ENCODE peak calls at places on chromosomes 2 and 18, in seven cellular contexts. One of them, this sample, is unnamed.

GRCh38 chr2:70946832-70947442 is 11.2 kb downstream of the ATP6V1B1 start:
- DNase-seq in Karpas-422: peak; percentile 80
- DNase-seq in Panc1: peak; percentile 56
- DNase-seq in CD8-positive, alpha-beta T cell: peak; percentile 26
- DNase-seq in thoracic aorta: no peak
- DNase-seq in kidney epithelial cell: no peak
- DNase-seq in CD4-positive, CD25-positive, alpha-beta regulatory T cell: peak; percentile 67
- DNase-seq in this sample: peak; percentile 69

GRCh38 chr2:42795871-42796301 is 3.5 kb upstream of the HAAO start:
- DNase-seq in Karpas-422: no peak
- DNase-seq in Panc1: no peak
- DNase-seq in CD8-positive, alpha-beta T cell: no peak
- DNase-seq in thoracic aorta: no peak
- DNase-seq in kidney epithelial cell: no peak
- DNase-seq in CD4-positive, CD25-positive, alpha-beta regulatory T cell: no peak
- DNase-seq in this sample: no peak

GRCh38 chr2:29010946-29011649 is 30.0 kb downstream of the TOGARAM2 start:
- DNase-seq in Karpas-422: no peak
- DNase-seq in Panc1: no peak
- DNase-seq in CD8-positive, alpha-beta T cell: peak; percentile 45
- DNase-seq in thoracic aorta: no peak
- DNase-seq in kidney epithelial cell: no peak
- DNase-seq in CD4-positive, CD25-positive, alpha-beta regulatory T cell: peak; percentile 82
- DNase-seq in this sample: peak; percentile 6

GRCh38 chr2:101758001-101758400 is 60.5 kb downstream of the MAP4K4 start:
- DNase-seq in Karpas-422: no peak
- DNase-seq in Panc1: no peak
- DNase-seq in CD8-positive, alpha-beta T cell: no peak
- DNase-seq in thoracic aorta: no peak
- DNase-seq in kidney epithelial cell: no peak
- DNase-seq in CD4-positive, CD25-positive, alpha-beta regulatory T cell: peak; percentile 76
- DNase-seq in this sample: no peak

GRCh38 chr2:199462167-199462976 is 4.6 kb upstream of the SATB2 start:
- DNase-seq in Karpas-422: no peak
- DNase-seq in Panc1: no peak
- DNase-seq in CD8-positive, alpha-beta T cell: no peak
- DNase-seq in thoracic aorta: no peak
- DNase-seq in kidney epithelial cell: no peak
- DNase-seq in CD4-positive, CD25-positive, alpha-beta regulatory T cell: no peak
- DNase-seq in this sample: no peak

GRCh38 chr18:28736951-28737350 is 560.0 kb upstream of the CDH2 start:
- DNase-seq in Karpas-422: no peak
- DNase-seq in Panc1: no peak
- DNase-seq in CD8-positive, alpha-beta T cell: no peak
- DNase-seq in thoracic aorta: no peak
- DNase-seq in kidney epithelial cell: no peak
- DNase-seq in CD4-positive, CD25-positive, alpha-beta regulatory T cell: no peak
- DNase-seq in this sample: no peak

GRCh38 chr2:26988165-26988879 is 17.9 kb downstream of the MAPRE3 start:
- DNase-seq in Karpas-422: no peak
- DNase-seq in Panc1: no peak
- DNase-seq in CD8-positive, alpha-beta T cell: no peak
- DNase-seq in thoracic aorta: no peak
- DNase-seq in kidney epithelial cell: peak; percentile 52
- DNase-seq in CD4-positive, CD25-positive, alpha-beta regulatory T cell: no peak
- DNase-seq in this sample: no peak

GRCh38 chr2:152369176-152369860 is 34.3 kb downstream of the FMNL2 start:
- DNase-seq in Karpas-422: no peak
- DNase-seq in Panc1: no peak
- DNase-seq in CD8-positive, alpha-beta T cell: no peak
- DNase-seq in thoracic aorta: no peak
- DNase-seq in kidney epithelial cell: peak; percentile 59
- DNase-seq in CD4-positive, CD25-positive, alpha-beta regulatory T cell: no peak
- DNase-seq in this sample: no peak

GRCh38 chr2:69214898-69215297 is 172.1 kb downstream of the GFPT1 start:
- DNase-seq in Karpas-422: no peak
- DNase-seq in Panc1: no peak
- DNase-seq in CD8-positive, alpha-beta T cell: no peak
- DNase-seq in thoracic aorta: no peak
- DNase-seq in kidney epithelial cell: no peak
- DNase-seq in CD4-positive, CD25-positive, alpha-beta regulatory T cell: no peak
- DNase-seq in this sample: no peak

GRCh38 chr18:1104265-1104792 is 199.7 kb downstream of the ADCYAP1 start:
- DNase-seq in Karpas-422: no peak
- DNase-seq in Panc1: no peak
- DNase-seq in CD8-positive, alpha-beta T cell: no peak
- DNase-seq in thoracic aorta: no peak
- DNase-seq in kidney epithelial cell: no peak
- DNase-seq in CD4-positive, CD25-positive, alpha-beta regulatory T cell: no peak
- DNase-seq in this sample: no peak

GRCh38 chr2:60898567-60898966 is 17.2 kb downstream of the REL start:
- DNase-seq in Karpas-422: no peak
- DNase-seq in Panc1: no peak
- DNase-seq in CD8-positive, alpha-beta T cell: no peak
- DNase-seq in thoracic aorta: no peak
- DNase-seq in kidney epithelial cell: no peak
- DNase-seq in CD4-positive, CD25-positive, alpha-beta regulatory T cell: no peak
- DNase-seq in this sample: no peak

GRCh38 chr2:28958689-28959088 is 22.4 kb upstream of the TOGARAM2 start:
- DNase-seq in Karpas-422: peak; percentile 87
- DNase-seq in Panc1: peak; percentile 59
- DNase-seq in CD8-positive, alpha-beta T cell: no peak
- DNase-seq in thoracic aorta: no peak
- DNase-seq in kidney epithelial cell: no peak
- DNase-seq in CD4-positive, CD25-positive, alpha-beta regulatory T cell: peak; percentile 65
- DNase-seq in this sample: peak; percentile 63

GRCh38 chr2:172083725-172084483 is 1.4 kb upstream of the DLX1 start:
- DNase-seq in Karpas-422: peak; percentile 76
- DNase-seq in Panc1: no peak
- DNase-seq in CD8-positive, alpha-beta T cell: no peak
- DNase-seq in thoracic aorta: no peak
- DNase-seq in kidney epithelial cell: no peak
- DNase-seq in CD4-positive, CD25-positive, alpha-beta regulatory T cell: no peak
- DNase-seq in this sample: no peak

DNA sequence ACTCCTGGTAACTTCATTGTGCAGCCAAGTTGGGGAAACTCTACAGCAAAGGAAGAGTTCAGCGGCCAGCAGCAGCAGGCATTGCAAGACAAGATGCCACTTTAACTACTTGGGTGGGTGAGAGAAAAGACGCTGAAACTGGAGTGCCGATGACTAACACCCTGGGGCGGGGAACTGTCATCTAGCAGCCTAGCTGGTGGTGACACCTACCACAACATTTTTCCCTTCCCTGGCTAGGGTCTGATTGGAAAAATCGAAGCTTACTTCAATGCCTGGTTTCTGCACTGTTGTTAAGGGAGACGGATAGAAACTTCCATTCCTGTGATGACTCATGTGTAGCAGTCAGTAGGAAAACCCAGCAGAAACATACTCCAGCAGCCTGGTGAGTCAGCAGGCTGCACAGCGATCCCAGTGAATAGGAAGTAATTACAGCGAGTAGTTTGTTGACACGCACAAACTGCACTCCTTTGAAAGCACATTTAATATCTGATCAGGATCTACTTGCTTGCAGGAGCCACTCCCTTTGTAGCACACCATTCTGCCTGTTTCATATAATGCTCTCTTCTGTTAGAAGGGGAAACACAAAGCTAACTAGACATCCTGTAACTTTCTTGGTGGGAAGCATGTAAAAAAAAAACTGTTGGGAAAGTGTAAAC is 62.1 kb upstream of the MAPRE2 start:
- DNase-seq in Karpas-422: peak; percentile 45
- DNase-seq in Panc1: peak; percentile 78
- DNase-seq in CD8-positive, alpha-beta T cell: no peak
- DNase-seq in thoracic aorta: peak; percentile 57
- DNase-seq in kidney epithelial cell: peak; percentile 97
- DNase-seq in CD4-positive, CD25-positive, alpha-beta regulatory T cell: peak; percentile 19
- DNase-seq in this sample: peak; percentile 1
- H3K4me3 ChIP-seq in Karpas-422: peak overlapping the region; percentile 75
- H3K4me3 ChIP-seq in Panc1: peak overlapping the region; percentile 57
- H3K4me3 ChIP-seq in CD8-positive, alpha-beta T cell: peak overlapping the region; percentile 87
- H3K4me3 ChIP-seq in thoracic aorta: peak overlapping the region; percentile 94
- H3K4me3 ChIP-seq in kidney epithelial cell: peak overlapping the region; percentile 50
- H3K4me3 ChIP-seq in CD4-positive, CD25-positive, alpha-beta regulatory T cell: peak overlapping the region; percentile 80
- H3K4me3 ChIP-seq in this sample: peak overlapping the region; percentile 87

GRCh38 chr2:202165945-202166344 is 72.5 kb downstream of the SUMO1 start:
- DNase-seq in Karpas-422: no peak
- DNase-seq in Panc1: no peak
- DNase-seq in CD8-positive, alpha-beta T cell: no peak
- DNase-seq in thoracic aorta: no peak
- DNase-seq in kidney epithelial cell: no peak
- DNase-seq in CD4-positive, CD25-positive, alpha-beta regulatory T cell: no peak
- DNase-seq in this sample: no peak

GRCh38 chr2:202172439-202173191 is 65.8 kb downstream of the SUMO1 start:
- DNase-seq in Karpas-422: no peak
- DNase-seq in Panc1: no peak
- DNase-seq in CD8-positive, alpha-beta T cell: no peak
- DNase-seq in thoracic aorta: no peak
- DNase-seq in kidney epithelial cell: no peak
- DNase-seq in CD4-positive, CD25-positive, alpha-beta regulatory T cell: peak; percentile 56
- DNase-seq in this sample: no peak

GRCh38 chr2:202169131-202169530 is 69.3 kb downstream of the SUMO1 start:
- DNase-seq in Karpas-422: no peak
- DNase-seq in Panc1: no peak
- DNase-seq in CD8-positive, alpha-beta T cell: no peak
- DNase-seq in thoracic aorta: no peak
- DNase-seq in kidney epithelial cell: no peak
- DNase-seq in CD4-positive, CD25-positive, alpha-beta regulatory T cell: no peak
- DNase-seq in this sample: no peak

GRCh38 chr2:202169826-202170424 is 68.5 kb downstream of the SUMO1 start:
- DNase-seq in Karpas-422: no peak
- DNase-seq in Panc1: no peak
- DNase-seq in CD8-positive, alpha-beta T cell: no peak
- DNase-seq in thoracic aorta: no peak
- DNase-seq in kidney epithelial cell: no peak
- DNase-seq in CD4-positive, CD25-positive, alpha-beta regulatory T cell: no peak
- DNase-seq in this sample: no peak

GRCh38 chr2:202171246-202171833 is 67.1 kb downstream of the SUMO1 start:
- DNase-seq in Karpas-422: no peak
- DNase-seq in Panc1: no peak
- DNase-seq in CD8-positive, alpha-beta T cell: no peak
- DNase-seq in thoracic aorta: no peak
- DNase-seq in kidney epithelial cell: no peak
- DNase-seq in CD4-positive, CD25-positive, alpha-beta regulatory T cell: no peak
- DNase-seq in this sample: no peak
- H3K4me3 ChIP-seq in Karpas-422: no peak overlapping the region
- H3K4me3 ChIP-seq in Panc1: no peak overlapping the region
- H3K4me3 ChIP-seq in CD8-positive, alpha-beta T cell: no peak overlapping the region
- H3K4me3 ChIP-seq in thoracic aorta: peak overlapping the region; percentile 66
- H3K4me3 ChIP-seq in kidney epithelial cell: peak overlapping the region; percentile 3
- H3K4me3 ChIP-seq in CD4-positive, CD25-positive, alpha-beta regulatory T cell: no peak overlapping the region
- H3K4me3 ChIP-seq in this sample: no peak overlapping the region

GRCh38 chr18:78980777-78981651 is 1.4 kb downstream of the SALL3 start:
- DNase-seq in Karpas-422: no peak
- DNase-seq in Panc1: no peak
- DNase-seq in CD8-positive, alpha-beta T cell: no peak
- DNase-seq in thoracic aorta: no peak
- DNase-seq in kidney epithelial cell: no peak
- DNase-seq in CD4-positive, CD25-positive, alpha-beta regulatory T cell: no peak
- DNase-seq in this sample: no peak
- H3K4me3 ChIP-seq in Karpas-422: no peak overlapping the region
- H3K4me3 ChIP-seq in Panc1: no peak overlapping the region
- H3K4me3 ChIP-seq in CD8-positive, alpha-beta T cell: no peak overlapping the region
- H3K4me3 ChIP-seq in thoracic aorta: peak overlapping the region; percentile 41
- H3K4me3 ChIP-seq in kidney epithelial cell: peak overlapping the region; percentile 52
- H3K4me3 ChIP-seq in CD4-positive, CD25-positive, alpha-beta regulatory T cell: no peak overlapping the region
- H3K4me3 ChIP-seq in this sample: no peak overlapping the region

GRCh38 chr2:168734199-168734746 is 68.2 kb upstream of the NOSTRIN start:
- DNase-seq in Karpas-422: no peak
- DNase-seq in Panc1: no peak
- DNase-seq in CD8-positive, alpha-beta T cell: no peak
- DNase-seq in thoracic aorta: no peak
- DNase-seq in kidney epithelial cell: no peak
- DNase-seq in CD4-positive, CD25-positive, alpha-beta regulatory T cell: no peak
- DNase-seq in this sample: no peak
- H3K4me3 ChIP-seq in Karpas-422: no peak overlapping the region
- H3K4me3 ChIP-seq in Panc1: no peak overlapping the region
- H3K4me3 ChIP-seq in CD8-positive, alpha-beta T cell: no peak overlapping the region
- H3K4me3 ChIP-seq in thoracic aorta: no peak overlapping the region
- H3K4me3 ChIP-seq in kidney epithelial cell: no peak overlapping the region
- H3K4me3 ChIP-seq in CD4-positive, CD25-positive, alpha-beta regulatory T cell: no peak overlapping the region
- H3K4me3 ChIP-seq in this sample: no peak overlapping the region